ENCODE peak calls at places on chromosomes 6 and 20, in ten cellular contexts. N is IMR-90; W is ascending aorta; T is heart right ventricle; A is hepatocyte; X is breast epithelium; Y is naive thymus-derived CD4-positive, alpha-beta T cell; S is left ventricle myocardium inferior; D is tibial artery; V is GM12878. F is an unnamed sample.

GRCh38 chr6:74598473-74599393 is 607.1 kb downstream of the COL12A1 start:
- DNase-seq in Y (no peak), A (no peak), N (peak; percentile 50), V (peak; percentile 81), W (no peak), S (no peak), X (no peak), D (no peak), T (no peak), F (no peak)

GRCh38 chr6:166561766-166562165 is 24.7 kb downstream of the RAMACL start:
- DNase-seq in V (no peak), X (no peak), N (peak; percentile 36), W (no peak), Y (no peak), D (no peak), T (no peak), S (no peak), A (no peak), F (no peak)

GRCh38 chr20:21433329-21433890 is 36.1 kb upstream of the NKX2-4 start:
- DNase-seq in X (no peak), S (no peak), W (no peak), D (no peak), N (peak; percentile 31), V (no peak), T (no peak), A (peak; percentile 4), Y (no peak), F (no peak)

GRCh38 chr6:21199246-21199645 is 394.3 kb upstream of the SOX4 start:
- DNase-seq in T (no peak), N (no peak), X (no peak), W (no peak), Y (no peak), D (no peak), V (no peak), S (no peak), A (no peak), F (no peak)

GRCh38 chr6:134314236-134314821 is 3.6 kb downstream of the SGK1 start:
- DNase-seq in W (no peak), S (no peak), D (no peak), T (no peak), N (no peak), A (no peak), Y (no peak), V (no peak), X (no peak), F (no peak)

GRCh38 chr20:46928580-46929132 is 34.0 kb downstream of the EYA2 start:
- DNase-seq in S (no peak), N (peak; percentile 58), D (no peak), W (no peak), Y (no peak), V (no peak), A (no peak), X (no peak), T (no peak), F (no peak)

GRCh38 chr6:90168693-90169131 is 127.9 kb downstream of the BACH2 start:
- DNase-seq in W (no peak), V (no peak), D (no peak), Y (no peak), X (no peak), N (peak; percentile 79), T (no peak), S (no peak), A (no peak), F (no peak)

GRCh38 chr20:36951977-36952738 is 650 bp upstream of the SAMHD1 start:
- DNase-seq in W (no peak), T (no peak), D (no peak), N (no peak), V (no peak), Y (no peak), S (no peak), A (no peak), X (no peak), F (no peak)

GRCh38 chr20:3121955-3122610 is 37.6 kb upstream of the AVP start:
- DNase-seq in T (no peak), D (no peak), W (peak; percentile 39), A (no peak), S (no peak), Y (no peak), X (no peak), N (no peak), V (no peak), F (peak; percentile 41)

GRCh38 chr20:7744411-7744810 is 195.8 kb downstream of the HAO1 start:
- DNase-seq in W (no peak), D (no peak), Y (no peak), X (no peak), V (no peak), S (no peak), A (peak; percentile 11), T (no peak), N (peak; percentile 62), F (no peak)

GRCh38 chr6:170088349-170088951 is 202.4 kb downstream of the DLL1 start:
- DNase-seq in S (peak; percentile 13), A (no peak), V (no peak), X (peak; percentile 37), Y (no peak), T (no peak), D (peak; percentile 61), N (no peak), W (peak; percentile 65), F (peak; percentile 78)

GRCh38 chr6:122789862-122790739 is 1.0 kb downstream of the SMPDL3A start:
- DNase-seq in W (peak; percentile 63), A (peak; percentile 59), S (peak; percentile 20), Y (no peak), D (no peak), V (no peak), T (peak; percentile 14), N (peak; percentile 30), X (no peak), F (no peak)

GRCh38 chr6:112524071-112524470 is 176.9 kb downstream of the RFPL4B start:
- DNase-seq in V (no peak), T (no peak), S (no peak), X (no peak), D (no peak), A (no peak), N (no peak), Y (no peak), W (no peak), F (no peak)

GRCh38 chr6:112526594-112526993 is 179.5 kb downstream of the RFPL4B start:
- DNase-seq in X (no peak), Y (no peak), T (no peak), S (no peak), D (no peak), V (no peak), A (no peak), W (no peak), N (no peak), F (no peak)

GRCh38 chr6:112522600-112522999 is 175.5 kb downstream of the RFPL4B start:
- DNase-seq in A (no peak), Y (no peak), N (peak; percentile 8), D (no peak), W (no peak), T (no peak), V (no peak), X (no peak), S (no peak), F (no peak)

DNA sequence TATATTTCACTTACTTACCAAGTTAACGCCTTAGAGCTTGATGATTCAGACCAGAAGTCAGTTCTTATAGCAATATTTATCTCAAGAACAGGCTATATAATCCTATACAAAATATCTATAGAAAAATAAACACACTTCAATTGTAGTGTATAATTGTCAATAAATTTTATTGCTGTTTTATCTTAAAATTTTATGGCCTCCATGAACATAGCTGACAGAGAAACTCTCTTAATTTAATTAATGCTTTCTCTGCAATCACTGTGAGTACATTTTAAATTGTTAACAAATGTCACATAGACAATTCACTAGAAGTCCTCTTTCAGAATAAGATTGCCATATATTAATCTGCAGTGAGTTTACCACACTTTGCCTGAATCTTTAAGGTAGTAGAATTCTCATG is 178.6 kb downstream of the RFPL4B start:
- DNase-seq in T (no peak), X (no peak), N (no peak), D (no peak), Y (no peak), V (no peak), S (no peak), W (no peak), A (no peak), F (no peak)
- H3K27ac ChIP-seq in T (no peak overlapping the region), X (no peak overlapping the region), N (no peak overlapping the region), D (no peak overlapping the region), Y (no peak overlapping the region), V (no peak overlapping the region), S (no peak overlapping the region), W (no peak overlapping the region), A (no peak overlapping the region), F (no peak overlapping the region)

GRCh38 chr6:138571585-138572199 is 72.4 kb upstream of the NHSL1 start:
- DNase-seq in X (no peak), W (no peak), Y (no peak), V (no peak), T (no peak), D (no peak), N (peak; percentile 12), A (no peak), S (no peak), F (no peak)

GRCh38 chr6:138569970-138570715 is 70.8 kb upstream of the NHSL1 start:
- DNase-seq in S (no peak), W (no peak), D (no peak), T (no peak), V (no peak), A (no peak), X (no peak), N (peak; percentile 48), Y (no peak), F (no peak)

GRCh38 chr6:138572200-138572875 is 73.0 kb upstream of the NHSL1 start:
- DNase-seq in T (peak; percentile 48), W (peak; percentile 78), D (peak; percentile 71), X (peak; percentile 83), N (peak; percentile 91), S (peak; percentile 61), V (no peak), Y (peak; percentile 10), A (peak; percentile 90), F (no peak)

GRCh38 chr6:138570716-138571020 is 71.4 kb upstream of the NHSL1 start:
- DNase-seq in T (no peak), W (no peak), Y (no peak), V (no peak), N (peak; percentile 17), A (no peak), X (no peak), D (no peak), S (no peak), F (no peak)

GRCh38 chr6:138571174-138571573 is 71.9 kb upstream of the NHSL1 start:
- DNase-seq in N (peak; percentile 26), X (no peak), Y (no peak), D (no peak), V (no peak), T (no peak), S (no peak), W (no peak), A (peak; percentile 33), F (no peak)
- H3K4me3 ChIP-seq in N (peak overlapping the region; percentile 42), X (peak overlapping the region; percentile 37), Y (no peak overlapping the region), D (peak overlapping the region; percentile 38), V (no peak overlapping the region), T (peak overlapping the region; percentile 47), S (peak overlapping the region; percentile 67), W (peak overlapping the region; percentile 61), A (peak overlapping the region; percentile 39), F (peak overlapping the region; percentile 48)

GRCh38 chr20:44648579-44648978 is 2.9 kb downstream of the ADA start:
- DNase-seq in V (no peak), T (no peak), Y (no peak), D (no peak), S (no peak), X (no peak), W (no peak), A (no peak), N (no peak), F (no peak)
- H3K27ac ChIP-seq in V (peak overlapping the region; percentile 99), T (no peak overlapping the region), Y (peak overlapping the region; percentile 62), D (no peak overlapping the region), S (peak overlapping the region; percentile 36), X (no peak overlapping the region), W (no peak overlapping the region), A (no peak overlapping the region), N (no peak overlapping the region), F (no peak overlapping the region)

GRCh38 chr6:17278289-17279061 is 2.7 kb upstream of the RBM24 start:
- DNase-seq in X (no peak), W (no peak), V (no peak), N (peak; percentile 64), S (no peak), A (no peak), Y (no peak), D (no peak), T (no peak), F (no peak)
- H3K4me3 ChIP-seq in X (no peak overlapping the region), W (no peak overlapping the region), V (no peak overlapping the region), N (no peak overlapping the region), S (peak overlapping the region; percentile 86), A (no peak overlapping the region), Y (no peak overlapping the region), D (no peak overlapping the region), T (no peak overlapping the region), F (no peak overlapping the region)